ENCODE peak calls at places on chromosomes 16 and 17, in five cellular contexts. One of them, this sample, is unnamed. For H3K27me3, the result is how much of the 10 kb centered on the place peaks cover.

GRCh38 chr17:82313195-82314011 is 4.0 kb downstream of the CD7 start:
- DNase-seq in right lobe of liver: no peak
- DNase-seq in tibial artery: no peak
- DNase-seq in Peyer's patch: no peak
- DNase-seq in dorsolateral prefrontal cortex: no peak
- DNase-seq in this sample: no peak

GRCh38 chr17:73007447-73007846 is 85.0 kb downstream of the SLC39A11 start:
- DNase-seq in dorsolateral prefrontal cortex: peak
- DNase-seq in right lobe of liver: no peak
- DNase-seq in Peyer's patch: no peak
- DNase-seq in tibial artery: peak
- DNase-seq in this sample: no peak

GRCh38 chr17:50533720-50534148 is 1.2 kb downstream of the EPN3 start:
- DNase-seq in right lobe of liver: no peak
- DNase-seq in Peyer's patch: peak
- DNase-seq in tibial artery: no peak
- DNase-seq in dorsolateral prefrontal cortex: peak
- DNase-seq in this sample: peak

GRCh38 chr17:57574040-57574513 is 171.0 kb downstream of the CCDC182 start:
- DNase-seq in right lobe of liver: no peak
- DNase-seq in Peyer's patch: no peak
- DNase-seq in tibial artery: peak
- DNase-seq in dorsolateral prefrontal cortex: no peak
- DNase-seq in this sample: peak

GRCh38 chr17:32021618-32021955 is 14.4 kb downstream of the LRRC37B start:
- DNase-seq in right lobe of liver: no peak
- DNase-seq in tibial artery: no peak
- DNase-seq in Peyer's patch: no peak
- DNase-seq in dorsolateral prefrontal cortex: no peak
- DNase-seq in this sample: no peak

GRCh38 chr16:46908540-46909372 is 24.6 kb downstream of the GPT2 start:
- DNase-seq in dorsolateral prefrontal cortex: peak
- DNase-seq in right lobe of liver: no peak
- DNase-seq in Peyer's patch: no peak
- DNase-seq in tibial artery: no peak
- DNase-seq in this sample: peak

GRCh38 chr17:79280822-79281572 is 206.4 kb downstream of the ENGASE start:
- DNase-seq in Peyer's patch: no peak
- DNase-seq in tibial artery: no peak
- DNase-seq in right lobe of liver: no peak
- DNase-seq in dorsolateral prefrontal cortex: no peak
- DNase-seq in this sample: no peak

GRCh38 chr16:11716330-11716729 is 26.3 kb downstream of the TXNDC11 start:
- DNase-seq in Peyer's patch: no peak
- DNase-seq in right lobe of liver: no peak
- DNase-seq in tibial artery: no peak
- DNase-seq in dorsolateral prefrontal cortex: no peak
- DNase-seq in this sample: no peak

GRCh38 chr16:85329999-85330693 is 217.9 kb upstream of the CIBAR2 start:
- DNase-seq in right lobe of liver: no peak
- DNase-seq in Peyer's patch: no peak
- DNase-seq in tibial artery: no peak
- DNase-seq in dorsolateral prefrontal cortex: no peak
- DNase-seq in this sample: no peak

GRCh38 chr16:85330694-85331188 is 218.5 kb upstream of the CIBAR2 start:
- DNase-seq in right lobe of liver: no peak
- DNase-seq in Peyer's patch: no peak
- DNase-seq in dorsolateral prefrontal cortex: no peak
- DNase-seq in tibial artery: no peak
- DNase-seq in this sample: peak

GRCh38 chr16:85327731-85328664 is 215.7 kb upstream of the CIBAR2 start:
- DNase-seq in tibial artery: no peak
- DNase-seq in dorsolateral prefrontal cortex: peak
- DNase-seq in right lobe of liver: no peak
- DNase-seq in Peyer's patch: no peak
- DNase-seq in this sample: peak

GRCh38 chr16:85328665-85329058 is 216.4 kb upstream of the CIBAR2 start:
- DNase-seq in tibial artery: no peak
- DNase-seq in dorsolateral prefrontal cortex: no peak
- DNase-seq in right lobe of liver: no peak
- DNase-seq in Peyer's patch: no peak
- DNase-seq in this sample: peak

DNA sequence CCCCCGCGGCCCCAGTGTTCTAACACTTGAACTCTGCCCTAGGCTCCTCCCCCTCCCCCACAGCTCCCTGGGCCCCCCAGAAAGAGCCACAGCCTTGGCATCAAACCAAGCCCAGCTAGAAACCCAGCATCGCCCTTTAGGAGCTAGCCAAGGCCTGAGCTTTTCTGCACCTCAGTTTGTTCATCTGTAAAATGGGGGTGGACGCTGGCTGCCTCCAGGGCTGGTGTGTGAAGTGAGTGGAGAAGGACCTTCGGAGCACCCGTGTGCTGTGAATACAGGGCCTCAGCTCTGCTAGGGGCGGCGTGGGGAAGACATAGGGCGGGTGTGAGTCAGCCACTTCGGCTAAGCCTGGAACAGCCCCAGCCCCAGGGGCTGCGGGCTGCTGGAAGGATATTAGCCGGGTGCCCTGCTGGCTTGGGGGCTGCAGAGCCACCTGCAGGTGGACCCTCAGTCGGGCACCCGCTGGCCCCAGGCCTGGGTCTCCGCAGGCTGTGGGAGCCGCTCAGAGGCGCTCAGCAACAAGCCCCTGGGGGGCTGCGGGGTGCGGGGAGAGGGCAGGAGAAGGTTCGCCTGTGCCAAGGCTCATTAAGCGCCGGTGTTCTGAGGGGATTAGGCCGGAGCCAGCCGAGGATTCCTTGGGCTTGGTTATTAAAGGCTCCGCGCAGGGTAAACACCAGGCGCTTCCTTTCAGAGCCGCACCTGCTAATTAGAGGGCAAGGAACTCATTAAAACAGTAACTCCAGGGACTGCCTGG is 217.0 kb upstream of the CIBAR2 start:
- DNase-seq in tibial artery: no peak
- DNase-seq in right lobe of liver: no peak
- DNase-seq in Peyer's patch: peak
- DNase-seq in dorsolateral prefrontal cortex: no peak
- DNase-seq in this sample: peak
- H3K4me3 ChIP-seq in tibial artery: no peak
- H3K4me3 ChIP-seq in right lobe of liver: no peak
- H3K4me3 ChIP-seq in Peyer's patch: no peak
- H3K4me3 ChIP-seq in dorsolateral prefrontal cortex: no peak
- H3K4me3 ChIP-seq in this sample: no peak

DNA sequence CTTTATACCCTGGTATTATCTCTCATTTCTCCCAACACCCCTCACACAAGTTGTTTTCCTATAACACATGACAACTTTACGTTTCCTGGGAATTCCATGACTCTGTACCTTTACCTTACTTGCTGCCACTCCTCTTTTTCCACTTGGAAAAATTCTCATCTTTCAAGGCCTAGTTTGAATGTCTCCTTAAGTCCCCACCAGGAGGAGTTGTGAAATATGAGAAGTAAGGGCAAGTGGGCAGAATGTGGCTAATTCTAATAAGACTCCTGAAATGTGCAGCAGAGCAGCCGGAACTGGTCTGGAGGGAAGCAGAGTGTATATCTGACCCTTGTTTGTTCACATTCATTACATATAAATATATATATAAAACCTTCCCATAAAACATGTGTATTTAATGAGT is 39.7 kb downstream of the BRCA1 start:
- DNase-seq in tibial artery: no peak
- DNase-seq in dorsolateral prefrontal cortex: no peak
- DNase-seq in Peyer's patch: no peak
- DNase-seq in right lobe of liver: no peak
- DNase-seq in this sample: no peak
- TF ChIP-seq CTCF in tibial artery: no peak
- TF ChIP-seq CTCF in dorsolateral prefrontal cortex: no peak
- TF ChIP-seq CTCF in Peyer's patch: no peak
- TF ChIP-seq CTCF in right lobe of liver: no peak
- TF ChIP-seq CTCF in this sample: no peak

DNA sequence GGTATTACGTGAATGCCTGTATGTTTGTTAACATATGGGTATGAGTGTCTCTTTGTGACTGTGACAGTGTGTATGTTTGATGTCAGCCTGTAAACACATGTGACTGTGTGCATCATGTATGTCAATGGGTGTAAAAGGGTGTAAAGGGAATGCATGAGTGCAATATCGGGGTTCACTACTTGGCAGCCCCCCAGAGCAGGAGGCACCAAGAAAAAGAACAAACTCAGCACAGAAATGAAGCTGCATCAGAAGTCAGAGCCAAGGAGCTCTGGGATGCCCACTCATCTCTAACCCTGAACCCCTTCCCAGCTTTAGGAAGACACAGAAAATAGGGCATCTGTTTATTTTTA is 2.1 kb upstream of the HOXB6 start:
- DNase-seq in dorsolateral prefrontal cortex: no peak
- DNase-seq in Peyer's patch: no peak
- DNase-seq in right lobe of liver: no peak
- DNase-seq in tibial artery: no peak
- DNase-seq in this sample: no peak
- H3K27me3 ChIP-seq in dorsolateral prefrontal cortex: half or more
- H3K27me3 ChIP-seq in Peyer's patch: under half
- H3K27me3 ChIP-seq in right lobe of liver: half or more
- H3K27me3 ChIP-seq in tibial artery: under half
- H3K27me3 ChIP-seq in this sample: half or more

DNA sequence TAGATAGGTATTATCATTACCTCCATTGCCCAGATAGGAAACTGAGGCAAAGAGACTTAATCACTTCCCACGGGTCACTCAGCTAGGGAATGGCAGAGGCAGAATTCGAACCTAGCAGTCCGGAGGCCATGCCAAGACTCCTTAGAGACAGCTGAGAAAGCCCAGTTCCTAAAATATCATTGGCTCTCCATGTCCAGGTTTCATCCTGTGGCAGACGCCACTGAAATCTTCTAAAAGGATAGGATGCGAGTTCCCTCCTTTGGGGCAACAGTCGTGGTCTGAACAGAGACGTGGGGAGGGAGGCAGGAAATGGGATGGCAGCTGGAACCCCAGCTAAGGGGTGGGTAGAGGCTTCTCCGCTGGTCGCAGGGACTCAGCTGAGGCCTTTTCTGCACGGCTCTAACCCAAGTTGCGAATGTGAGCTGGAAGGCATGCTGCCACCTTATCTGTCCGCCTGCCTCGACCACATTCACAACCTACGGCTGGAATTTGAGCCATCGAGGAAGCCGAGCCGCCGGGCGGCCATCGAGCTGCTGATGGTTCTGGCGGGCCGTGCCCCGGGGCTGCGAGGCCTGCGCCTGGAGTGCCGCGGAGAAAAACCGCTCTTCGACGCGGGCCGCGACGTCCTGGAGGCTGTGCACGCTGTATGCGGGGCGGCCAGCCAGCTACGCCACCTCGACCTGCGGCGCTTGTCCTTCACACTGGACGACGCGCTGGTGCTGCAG is 1.9 kb upstream of the HSF4 start:
- DNase-seq in tibial artery: no peak
- DNase-seq in Peyer's patch: no peak
- DNase-seq in dorsolateral prefrontal cortex: no peak
- DNase-seq in right lobe of liver: no peak
- DNase-seq in this sample: peak
- H3K4me3 ChIP-seq in tibial artery: peak
- H3K4me3 ChIP-seq in Peyer's patch: peak
- H3K4me3 ChIP-seq in dorsolateral prefrontal cortex: peak
- H3K4me3 ChIP-seq in right lobe of liver: peak
- H3K4me3 ChIP-seq in this sample: no peak

DNA sequence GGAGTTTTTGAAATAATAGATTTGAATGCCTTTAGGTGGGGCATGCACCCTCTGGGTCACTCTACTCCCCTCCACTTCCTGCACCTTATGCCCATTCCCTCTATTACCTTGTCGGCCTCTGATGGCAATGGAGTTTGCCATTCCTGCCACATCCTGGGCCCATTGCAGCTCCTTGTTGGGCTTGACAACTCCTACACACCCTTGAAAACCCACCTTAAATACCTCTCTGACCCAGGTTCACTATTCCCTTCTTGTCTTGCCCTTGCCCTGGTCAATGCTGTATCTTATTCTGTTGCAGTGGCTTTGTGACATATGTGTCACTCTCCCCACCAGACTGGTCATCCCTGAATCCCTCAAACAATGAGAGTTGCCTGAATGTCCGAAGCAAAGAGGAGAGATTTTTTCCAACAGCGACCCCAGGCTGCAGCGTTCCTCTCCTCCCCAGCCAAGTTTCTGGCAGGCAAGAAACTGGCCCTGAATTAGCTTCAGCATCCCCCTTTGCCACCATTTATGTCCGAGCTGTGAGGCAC is 2.4 kb downstream of the CCR7 start:
- DNase-seq in right lobe of liver: no peak
- DNase-seq in dorsolateral prefrontal cortex: no peak
- DNase-seq in tibial artery: no peak
- DNase-seq in Peyer's patch: no peak
- DNase-seq in this sample: no peak
- TF ChIP-seq CTCF in right lobe of liver: no peak
- TF ChIP-seq CTCF in dorsolateral prefrontal cortex: no peak
- TF ChIP-seq CTCF in tibial artery: no peak
- TF ChIP-seq CTCF in Peyer's patch: no peak
- TF ChIP-seq CTCF in this sample: no peak

GRCh38 chr16:68445458-68445857 is 2.9 kb downstream of the SMPD3 start:
- DNase-seq in tibial artery: no peak
- DNase-seq in dorsolateral prefrontal cortex: peak
- DNase-seq in Peyer's patch: no peak
- DNase-seq in right lobe of liver: peak
- DNase-seq in this sample: peak

GRCh38 chr16:68448360-68448970 is at the start of gene SMPD3:
- DNase-seq in dorsolateral prefrontal cortex: peak
- DNase-seq in tibial artery: peak
- DNase-seq in Peyer's patch: peak
- DNase-seq in right lobe of liver: peak
- DNase-seq in this sample: peak

GRCh38 chr16:68444058-68444657 is 4.2 kb downstream of the SMPD3 start:
- DNase-seq in dorsolateral prefrontal cortex: no peak
- DNase-seq in tibial artery: no peak
- DNase-seq in Peyer's patch: no peak
- DNase-seq in right lobe of liver: peak
- DNase-seq in this sample: no peak

GRCh38 chr16:68447721-68448359 is 468 bp downstream of the SMPD3 start:
- DNase-seq in Peyer's patch: no peak
- DNase-seq in tibial artery: no peak
- DNase-seq in right lobe of liver: no peak
- DNase-seq in dorsolateral prefrontal cortex: no peak
- DNase-seq in this sample: no peak

DNA sequence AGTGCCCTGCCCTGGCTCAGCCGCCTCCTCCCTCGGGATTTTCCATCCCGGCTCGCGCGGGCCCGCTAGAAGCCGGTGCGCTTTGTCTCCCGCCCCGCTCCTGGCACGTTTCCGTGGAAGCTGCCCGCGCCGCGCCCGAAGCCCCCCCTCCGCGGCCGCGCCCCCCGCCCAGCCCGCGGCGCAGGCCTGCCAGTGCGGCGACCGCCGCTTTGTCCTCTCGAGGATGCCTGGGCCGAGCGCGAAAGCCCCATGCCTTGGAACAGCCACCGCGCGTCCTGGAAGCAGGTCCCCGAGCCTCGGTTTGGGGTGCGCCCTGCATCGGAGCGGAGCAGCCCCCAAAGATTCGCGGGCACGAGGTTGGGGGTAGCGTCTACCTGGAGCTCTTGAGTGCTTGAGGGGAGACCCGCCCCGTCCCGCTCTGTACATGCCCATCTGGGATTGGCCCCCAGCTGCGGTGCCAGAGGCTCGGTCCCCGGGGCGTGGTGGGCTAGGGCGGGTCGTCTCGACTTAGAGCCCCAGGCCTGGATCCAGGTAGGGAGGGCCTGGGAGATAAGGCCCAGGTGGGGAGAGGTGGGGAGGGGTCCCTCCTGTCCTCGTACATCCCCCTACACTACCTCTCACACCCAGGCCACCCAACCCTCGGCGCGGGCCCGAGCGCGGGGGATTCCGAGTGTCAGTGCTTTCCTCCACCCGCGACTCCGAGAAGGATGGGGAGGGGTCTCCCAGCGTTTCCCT is 1.2 kb downstream of the SMPD3 start:
- DNase-seq in tibial artery: no peak
- DNase-seq in right lobe of liver: peak
- DNase-seq in Peyer's patch: no peak
- DNase-seq in dorsolateral prefrontal cortex: no peak
- DNase-seq in this sample: peak
- H3K27me3 ChIP-seq in tibial artery: under half
- H3K27me3 ChIP-seq in right lobe of liver: under half
- H3K27me3 ChIP-seq in Peyer's patch: under half
- H3K27me3 ChIP-seq in dorsolateral prefrontal cortex: under half
- H3K27me3 ChIP-seq in this sample: under half

This sample was measured in BE2C.